ENCODE peak calls at places on chromosomes 5 and 9, in six cellular contexts. One of them, this sample, is unnamed.

GRCh38 chr9:114677418-114677817 is 4.6 kb downstream of the TEX48 start:
- DNase-seq in T-helper 2 cell: no peak
- DNase-seq in anterior cingulate cortex: no peak
- DNase-seq in SIG-M5: no peak
- DNase-seq in DMS153: peak
- DNase-seq in NCI-H748 treated with DMSO at 0.1 percent for 48 hours: no peak
- DNase-seq in this sample: peak

GRCh38 chr5:140794594-140795258 is at the start of gene PCDHA2:
- DNase-seq in T-helper 2 cell: no peak
- DNase-seq in anterior cingulate cortex: no peak
- DNase-seq in SIG-M5: no peak
- DNase-seq in DMS153: no peak
- DNase-seq in NCI-H748 treated with DMSO at 0.1 percent for 48 hours: peak
- DNase-seq in this sample: no peak

GRCh38 chr9:112831281-112831851 is 59.3 kb downstream of the SLC46A2 start:
- DNase-seq in T-helper 2 cell: no peak
- DNase-seq in anterior cingulate cortex: no peak
- DNase-seq in SIG-M5: no peak
- DNase-seq in DMS153: peak
- DNase-seq in NCI-H748 treated with DMSO at 0.1 percent for 48 hours: no peak
- DNase-seq in this sample: no peak

GRCh38 chr9:76680716-76681431 is 83.4 kb upstream of the PCA3 start:
- DNase-seq in T-helper 2 cell: no peak
- DNase-seq in anterior cingulate cortex: no peak
- DNase-seq in SIG-M5: no peak
- DNase-seq in DMS153: no peak
- DNase-seq in NCI-H748 treated with DMSO at 0.1 percent for 48 hours: no peak
- DNase-seq in this sample: no peak

GRCh38 chr5:17156463-17156862 is 61.0 kb upstream of the BASP1 start:
- DNase-seq in T-helper 2 cell: no peak
- DNase-seq in anterior cingulate cortex: no peak
- DNase-seq in SIG-M5: no peak
- DNase-seq in DMS153: no peak
- DNase-seq in NCI-H748 treated with DMSO at 0.1 percent for 48 hours: no peak
- DNase-seq in this sample: peak

GRCh38 chr9:114405294-114406034 is 17.7 kb upstream of the AKNA start:
- DNase-seq in T-helper 2 cell: peak
- DNase-seq in anterior cingulate cortex: peak
- DNase-seq in SIG-M5: no peak
- DNase-seq in DMS153: peak
- DNase-seq in NCI-H748 treated with DMSO at 0.1 percent for 48 hours: peak
- DNase-seq in this sample: peak

GRCh38 chr9:73269430-73270101 is 117.9 kb downstream of the ANXA1 start:
- DNase-seq in T-helper 2 cell: no peak
- DNase-seq in anterior cingulate cortex: no peak
- DNase-seq in SIG-M5: no peak
- DNase-seq in DMS153: peak
- DNase-seq in NCI-H748 treated with DMSO at 0.1 percent for 48 hours: peak
- DNase-seq in this sample: peak

GRCh38 chr5:86332851-86333250 is 284.9 kb upstream of the COX7C start:
- DNase-seq in T-helper 2 cell: no peak
- DNase-seq in anterior cingulate cortex: no peak
- DNase-seq in SIG-M5: no peak
- DNase-seq in DMS153: no peak
- DNase-seq in NCI-H748 treated with DMSO at 0.1 percent for 48 hours: no peak
- DNase-seq in this sample: no peak

GRCh38 chr5:33800221-33800950 is 91.4 kb downstream of the ADAMTS12 start:
- DNase-seq in T-helper 2 cell: no peak
- DNase-seq in anterior cingulate cortex: no peak
- DNase-seq in SIG-M5: no peak
- DNase-seq in DMS153: no peak
- DNase-seq in NCI-H748 treated with DMSO at 0.1 percent for 48 hours: no peak
- DNase-seq in this sample: no peak

GRCh38 chr5:168295574-168296201 is 4.2 kb downstream of the WWC1 start:
- DNase-seq in T-helper 2 cell: no peak
- DNase-seq in anterior cingulate cortex: peak
- DNase-seq in SIG-M5: no peak
- DNase-seq in DMS153: no peak
- DNase-seq in NCI-H748 treated with DMSO at 0.1 percent for 48 hours: no peak
- DNase-seq in this sample: peak

GRCh38 chr5:135689506-135689905 is 110.7 kb upstream of the CXCL14 start:
- DNase-seq in T-helper 2 cell: no peak
- DNase-seq in anterior cingulate cortex: no peak
- DNase-seq in SIG-M5: no peak
- DNase-seq in DMS153: no peak
- DNase-seq in NCI-H748 treated with DMSO at 0.1 percent for 48 hours: no peak
- DNase-seq in this sample: no peak

GRCh38 chr9:33686942-33687341 is 108.4 kb upstream of the PRSS3 start:
- DNase-seq in T-helper 2 cell: no peak
- DNase-seq in anterior cingulate cortex: no peak
- DNase-seq in SIG-M5: no peak
- DNase-seq in DMS153: no peak
- DNase-seq in NCI-H748 treated with DMSO at 0.1 percent for 48 hours: peak
- DNase-seq in this sample: no peak

GRCh38 chr5:95958308-95959014 is 3.2 kb downstream of the ELL2 start:
- DNase-seq in T-helper 2 cell: no peak
- DNase-seq in anterior cingulate cortex: no peak
- DNase-seq in SIG-M5: no peak
- DNase-seq in DMS153: no peak
- DNase-seq in NCI-H748 treated with DMSO at 0.1 percent for 48 hours: no peak
- DNase-seq in this sample: peak

GRCh38 chr9:127751269-127752054 is 16.4 kb upstream of the TOR2A start:
- DNase-seq in T-helper 2 cell: no peak
- DNase-seq in anterior cingulate cortex: no peak
- DNase-seq in SIG-M5: no peak
- DNase-seq in DMS153: no peak
- DNase-seq in NCI-H748 treated with DMSO at 0.1 percent for 48 hours: no peak
- DNase-seq in this sample: no peak

GRCh38 chr9:104993291-104993963 is 65.5 kb upstream of the ABCA1 start:
- DNase-seq in T-helper 2 cell: peak
- DNase-seq in anterior cingulate cortex: peak
- DNase-seq in SIG-M5: no peak
- DNase-seq in DMS153: no peak
- DNase-seq in NCI-H748 treated with DMSO at 0.1 percent for 48 hours: no peak
- DNase-seq in this sample: peak

GRCh38 chr5:138033916-138034315 is 1.0 kb upstream of the FAM13B start:
- DNase-seq in T-helper 2 cell: no peak
- DNase-seq in anterior cingulate cortex: no peak
- DNase-seq in SIG-M5: no peak
- DNase-seq in DMS153: no peak
- DNase-seq in NCI-H748 treated with DMSO at 0.1 percent for 48 hours: no peak
- DNase-seq in this sample: peak

GRCh38 chr5:10607666-10608442 is 44.0 kb downstream of the ANKRD33B start:
- DNase-seq in T-helper 2 cell: no peak
- DNase-seq in anterior cingulate cortex: no peak
- DNase-seq in SIG-M5: peak
- DNase-seq in DMS153: no peak
- DNase-seq in NCI-H748 treated with DMSO at 0.1 percent for 48 hours: no peak
- DNase-seq in this sample: peak

GRCh38 chr5:172439785-172440480 is 14.4 kb downstream of the SH3PXD2B start:
- DNase-seq in T-helper 2 cell: no peak
- DNase-seq in anterior cingulate cortex: peak
- DNase-seq in SIG-M5: no peak
- DNase-seq in DMS153: no peak
- DNase-seq in NCI-H748 treated with DMSO at 0.1 percent for 48 hours: no peak
- DNase-seq in this sample: no peak

GRCh38 chr9:131622536-131622935 is 77.2 kb downstream of the PRRT1B start:
- DNase-seq in T-helper 2 cell: no peak
- DNase-seq in anterior cingulate cortex: no peak
- DNase-seq in SIG-M5: no peak
- DNase-seq in DMS153: no peak
- DNase-seq in NCI-H748 treated with DMSO at 0.1 percent for 48 hours: no peak
- DNase-seq in this sample: no peak

GRCh38 chr9:79940919-79941318 is 369.2 kb downstream of the TLE4 start:
- DNase-seq in T-helper 2 cell: no peak
- DNase-seq in anterior cingulate cortex: no peak
- DNase-seq in SIG-M5: no peak
- DNase-seq in DMS153: no peak
- DNase-seq in NCI-H748 treated with DMSO at 0.1 percent for 48 hours: no peak
- DNase-seq in this sample: no peak

GRCh38 chr5:138793481-138794010 is 40.3 kb downstream of the CTNNA1 start:
- DNase-seq in T-helper 2 cell: no peak
- DNase-seq in anterior cingulate cortex: no peak
- DNase-seq in SIG-M5: no peak
- DNase-seq in DMS153: no peak
- DNase-seq in NCI-H748 treated with DMSO at 0.1 percent for 48 hours: no peak
- DNase-seq in this sample: peak

GRCh38 chr5:57937501-57937900 is 454.9 kb upstream of the ACTBL2 start:
- DNase-seq in T-helper 2 cell: no peak
- DNase-seq in anterior cingulate cortex: no peak
- DNase-seq in SIG-M5: no peak
- DNase-seq in DMS153: no peak
- DNase-seq in NCI-H748 treated with DMSO at 0.1 percent for 48 hours: no peak
- DNase-seq in this sample: peak

GRCh38 chr5:169307648-169308047 is 6.7 kb upstream of the SLIT3 start:
- DNase-seq in T-helper 2 cell: no peak
- DNase-seq in anterior cingulate cortex: no peak
- DNase-seq in SIG-M5: no peak
- DNase-seq in DMS153: no peak
- DNase-seq in NCI-H748 treated with DMSO at 0.1 percent for 48 hours: no peak
- DNase-seq in this sample: no peak

GRCh38 chr9:113753398-113754119 is 122.5 kb upstream of the ZNF618 start:
- DNase-seq in T-helper 2 cell: no peak
- DNase-seq in anterior cingulate cortex: no peak
- DNase-seq in SIG-M5: no peak
- DNase-seq in DMS153: no peak
- DNase-seq in NCI-H748 treated with DMSO at 0.1 percent for 48 hours: no peak
- DNase-seq in this sample: no peak

GRCh38 chr5:120415985-120416384 is 48.1 kb upstream of the PRR16 start:
- DNase-seq in T-helper 2 cell: no peak
- DNase-seq in anterior cingulate cortex: no peak
- DNase-seq in SIG-M5: no peak
- DNase-seq in DMS153: no peak
- DNase-seq in NCI-H748 treated with DMSO at 0.1 percent for 48 hours: no peak
- DNase-seq in this sample: no peak

GRCh38 chr9:109313351-109313750 is 7.5 kb downstream of the EPB41L4B start:
- DNase-seq in T-helper 2 cell: no peak
- DNase-seq in anterior cingulate cortex: no peak
- DNase-seq in SIG-M5: no peak
- DNase-seq in DMS153: no peak
- DNase-seq in NCI-H748 treated with DMSO at 0.1 percent for 48 hours: no peak
- DNase-seq in this sample: no peak

GRCh38 chr5:10875201-10875768 is 114.3 kb upstream of the DAP start:
- DNase-seq in T-helper 2 cell: no peak
- DNase-seq in anterior cingulate cortex: no peak
- DNase-seq in SIG-M5: no peak
- DNase-seq in DMS153: no peak
- DNase-seq in NCI-H748 treated with DMSO at 0.1 percent for 48 hours: no peak
- DNase-seq in this sample: peak

GRCh38 chr9:98146101-98146991 is 27.3 kb upstream of the TRIM14 start:
- DNase-seq in T-helper 2 cell: no peak
- DNase-seq in anterior cingulate cortex: no peak
- DNase-seq in SIG-M5: no peak
- DNase-seq in DMS153: peak
- DNase-seq in NCI-H748 treated with DMSO at 0.1 percent for 48 hours: no peak
- DNase-seq in this sample: peak

GRCh38 chr5:14268236-14268701 is 125.1 kb downstream of the TRIO start:
- DNase-seq in T-helper 2 cell: no peak
- DNase-seq in anterior cingulate cortex: no peak
- DNase-seq in SIG-M5: no peak
- DNase-seq in DMS153: no peak
- DNase-seq in NCI-H748 treated with DMSO at 0.1 percent for 48 hours: no peak
- DNase-seq in this sample: peak

GRCh38 chr5:153565822-153566221 is 75.4 kb downstream of the GRIA1 start:
- DNase-seq in T-helper 2 cell: no peak
- DNase-seq in anterior cingulate cortex: no peak
- DNase-seq in SIG-M5: no peak
- DNase-seq in DMS153: no peak
- DNase-seq in NCI-H748 treated with DMSO at 0.1 percent for 48 hours: no peak
- DNase-seq in this sample: peak

GRCh38 chr5:15690611-15691010 is 190.6 kb downstream of the FBXL7 start:
- DNase-seq in T-helper 2 cell: no peak
- DNase-seq in anterior cingulate cortex: no peak
- DNase-seq in SIG-M5: no peak
- DNase-seq in DMS153: no peak
- DNase-seq in NCI-H748 treated with DMSO at 0.1 percent for 48 hours: no peak
- DNase-seq in this sample: peak

GRCh38 chr5:75239681-75240080 is 3.0 kb upstream of the ANKRD31 start:
- DNase-seq in T-helper 2 cell: no peak
- DNase-seq in anterior cingulate cortex: no peak
- DNase-seq in SIG-M5: no peak
- DNase-seq in DMS153: no peak
- DNase-seq in NCI-H748 treated with DMSO at 0.1 percent for 48 hours: no peak
- DNase-seq in this sample: no peak

GRCh38 chr9:69817202-69817601 is 3.4 kb upstream of the CFAP95 start:
- DNase-seq in T-helper 2 cell: no peak
- DNase-seq in anterior cingulate cortex: no peak
- DNase-seq in SIG-M5: no peak
- DNase-seq in DMS153: no peak
- DNase-seq in NCI-H748 treated with DMSO at 0.1 percent for 48 hours: no peak
- DNase-seq in this sample: no peak

GRCh38 chr5:137695651-137696428 is 40.0 kb downstream of the KLHL3 start:
- DNase-seq in T-helper 2 cell: peak
- DNase-seq in anterior cingulate cortex: no peak
- DNase-seq in SIG-M5: peak
- DNase-seq in DMS153: no peak
- DNase-seq in NCI-H748 treated with DMSO at 0.1 percent for 48 hours: no peak
- DNase-seq in this sample: no peak

GRCh38 chr9:92489209-92489608 is 6.9 kb upstream of the ASPN start:
- DNase-seq in T-helper 2 cell: no peak
- DNase-seq in anterior cingulate cortex: no peak
- DNase-seq in SIG-M5: no peak
- DNase-seq in DMS153: no peak
- DNase-seq in NCI-H748 treated with DMSO at 0.1 percent for 48 hours: no peak
- DNase-seq in this sample: peak

GRCh38 chr5:16007750-16008415 is 171.7 kb downstream of the MARCHF11 start:
- DNase-seq in T-helper 2 cell: no peak
- DNase-seq in anterior cingulate cortex: no peak
- DNase-seq in SIG-M5: no peak
- DNase-seq in DMS153: no peak
- DNase-seq in NCI-H748 treated with DMSO at 0.1 percent for 48 hours: no peak
- DNase-seq in this sample: no peak

GRCh38 chr9:33024126-33024965 is 727 bp upstream of the DNAJA1 start:
- DNase-seq in T-helper 2 cell: no peak
- DNase-seq in anterior cingulate cortex: no peak
- DNase-seq in SIG-M5: no peak
- DNase-seq in DMS153: no peak
- DNase-seq in NCI-H748 treated with DMSO at 0.1 percent for 48 hours: no peak
- DNase-seq in this sample: peak

GRCh38 chr5:133611357-133612020 is 852 bp downstream of the FSTL4 start:
- DNase-seq in T-helper 2 cell: no peak
- DNase-seq in anterior cingulate cortex: no peak
- DNase-seq in SIG-M5: no peak
- DNase-seq in DMS153: no peak
- DNase-seq in NCI-H748 treated with DMSO at 0.1 percent for 48 hours: no peak
- DNase-seq in this sample: no peak

This sample was measured in IMR-90.